ENCODE peak calls at places on chromosomes 3 and 15, in ten cellular contexts. One of them, this sample, is unnamed.

GRCh38 chr3:72011495-72011894 is 226.5 kb upstream of the PROK2 start:
- DNase-seq in activated CD4-positive, alpha-beta T cell treated with anti-CD3 and anti-CD28 coated beads for 24 hours: no peak
- DNase-seq in mucosa of descending colon: no peak
- DNase-seq in HS-5: no peak
- DNase-seq in activated T-helper 1 cell treated with Interleukin-2 at 50 U/mL for 16 hours: no peak
- DNase-seq in nucleus accumbens: no peak
- DNase-seq in hypothalamus: no peak
- DNase-seq in T-helper 1 cell: no peak
- DNase-seq in uterus: no peak
- DNase-seq in foreskin fibroblast: peak; percentile 68
- DNase-seq in this sample: no peak

GRCh38 chr15:39497759-39498565 is 82.9 kb upstream of the THBS1 start:
- DNase-seq in activated CD4-positive, alpha-beta T cell treated with anti-CD3 and anti-CD28 coated beads for 24 hours: no peak
- DNase-seq in mucosa of descending colon: no peak
- DNase-seq in HS-5: no peak
- DNase-seq in activated T-helper 1 cell treated with Interleukin-2 at 50 U/mL for 16 hours: no peak
- DNase-seq in nucleus accumbens: no peak
- DNase-seq in hypothalamus: no peak
- DNase-seq in T-helper 1 cell: no peak
- DNase-seq in uterus: no peak
- DNase-seq in foreskin fibroblast: peak; percentile 42
- DNase-seq in this sample: no peak

GRCh38 chr3:171842864-171843511 is at the start of gene TMEM212:
- DNase-seq in activated CD4-positive, alpha-beta T cell treated with anti-CD3 and anti-CD28 coated beads for 24 hours: no peak
- DNase-seq in mucosa of descending colon: no peak
- DNase-seq in HS-5: no peak
- DNase-seq in activated T-helper 1 cell treated with Interleukin-2 at 50 U/mL for 16 hours: no peak
- DNase-seq in nucleus accumbens: no peak
- DNase-seq in hypothalamus: no peak
- DNase-seq in T-helper 1 cell: no peak
- DNase-seq in uterus: no peak
- DNase-seq in foreskin fibroblast: no peak
- DNase-seq in this sample: no peak

GRCh38 chr15:66498501-66499386 is 1.2 kb upstream of the SNAPC5 start:
- DNase-seq in activated CD4-positive, alpha-beta T cell treated with anti-CD3 and anti-CD28 coated beads for 24 hours: no peak
- DNase-seq in mucosa of descending colon: no peak
- DNase-seq in HS-5: no peak
- DNase-seq in activated T-helper 1 cell treated with Interleukin-2 at 50 U/mL for 16 hours: no peak
- DNase-seq in nucleus accumbens: no peak
- DNase-seq in hypothalamus: no peak
- DNase-seq in T-helper 1 cell: no peak
- DNase-seq in uterus: no peak
- DNase-seq in foreskin fibroblast: peak; percentile 32
- DNase-seq in this sample: no peak

GRCh38 chr3:101635954-101636798 is 40.8 kb downstream of the ZBTB11 start:
- DNase-seq in activated CD4-positive, alpha-beta T cell treated with anti-CD3 and anti-CD28 coated beads for 24 hours: peak; percentile 57
- DNase-seq in mucosa of descending colon: no peak
- DNase-seq in HS-5: no peak
- DNase-seq in activated T-helper 1 cell treated with Interleukin-2 at 50 U/mL for 16 hours: peak; percentile 26
- DNase-seq in nucleus accumbens: peak; percentile 34
- DNase-seq in hypothalamus: no peak
- DNase-seq in T-helper 1 cell: peak; percentile 48
- DNase-seq in uterus: peak; percentile 39
- DNase-seq in foreskin fibroblast: peak; percentile 12
- DNase-seq in this sample: peak; percentile 52

GRCh38 chr3:156772588-156773206 is 53.5 kb upstream of the LEKR1 start:
- DNase-seq in activated CD4-positive, alpha-beta T cell treated with anti-CD3 and anti-CD28 coated beads for 24 hours: no peak
- DNase-seq in mucosa of descending colon: no peak
- DNase-seq in HS-5: no peak
- DNase-seq in activated T-helper 1 cell treated with Interleukin-2 at 50 U/mL for 16 hours: no peak
- DNase-seq in nucleus accumbens: no peak
- DNase-seq in hypothalamus: no peak
- DNase-seq in T-helper 1 cell: no peak
- DNase-seq in uterus: no peak
- DNase-seq in foreskin fibroblast: no peak
- DNase-seq in this sample: no peak

GRCh38 chr3:46946856-46947544 is 29.5 kb downstream of the CCDC12 start:
- DNase-seq in activated CD4-positive, alpha-beta T cell treated with anti-CD3 and anti-CD28 coated beads for 24 hours: no peak
- DNase-seq in mucosa of descending colon: peak; percentile 84
- DNase-seq in HS-5: no peak
- DNase-seq in activated T-helper 1 cell treated with Interleukin-2 at 50 U/mL for 16 hours: peak; percentile 73
- DNase-seq in nucleus accumbens: no peak
- DNase-seq in hypothalamus: no peak
- DNase-seq in T-helper 1 cell: peak; percentile 76
- DNase-seq in uterus: no peak
- DNase-seq in foreskin fibroblast: peak; percentile 30
- DNase-seq in this sample: peak; percentile 80

GRCh38 chr3:36149447-36149865 is 230.8 kb upstream of the STAC start:
- DNase-seq in activated CD4-positive, alpha-beta T cell treated with anti-CD3 and anti-CD28 coated beads for 24 hours: no peak
- DNase-seq in mucosa of descending colon: no peak
- DNase-seq in HS-5: no peak
- DNase-seq in activated T-helper 1 cell treated with Interleukin-2 at 50 U/mL for 16 hours: no peak
- DNase-seq in nucleus accumbens: no peak
- DNase-seq in hypothalamus: no peak
- DNase-seq in T-helper 1 cell: no peak
- DNase-seq in uterus: no peak
- DNase-seq in foreskin fibroblast: no peak
- DNase-seq in this sample: no peak

GRCh38 chr3:53046171-53047170 is 598 bp upstream of the SFMBT1 start:
- DNase-seq in activated CD4-positive, alpha-beta T cell treated with anti-CD3 and anti-CD28 coated beads for 24 hours: peak; percentile 32
- DNase-seq in mucosa of descending colon: peak; percentile 85
- DNase-seq in HS-5: peak; percentile 14
- DNase-seq in activated T-helper 1 cell treated with Interleukin-2 at 50 U/mL for 16 hours: peak; percentile 57
- DNase-seq in nucleus accumbens: peak; percentile 56
- DNase-seq in hypothalamus: peak; percentile 12
- DNase-seq in T-helper 1 cell: peak; percentile 54
- DNase-seq in uterus: peak; percentile 40
- DNase-seq in foreskin fibroblast: no peak
- DNase-seq in this sample: peak; percentile 58

GRCh38 chr15:62578960-62579359 is 413.9 kb upstream of the C2CD4B start:
- DNase-seq in activated CD4-positive, alpha-beta T cell treated with anti-CD3 and anti-CD28 coated beads for 24 hours: no peak
- DNase-seq in mucosa of descending colon: no peak
- DNase-seq in HS-5: no peak
- DNase-seq in activated T-helper 1 cell treated with Interleukin-2 at 50 U/mL for 16 hours: no peak
- DNase-seq in nucleus accumbens: no peak
- DNase-seq in hypothalamus: no peak
- DNase-seq in T-helper 1 cell: no peak
- DNase-seq in uterus: no peak
- DNase-seq in foreskin fibroblast: no peak
- DNase-seq in this sample: no peak

GRCh38 chr3:139534444-139534812 is 5.1 kb downstream of the RBP1 start:
- DNase-seq in activated CD4-positive, alpha-beta T cell treated with anti-CD3 and anti-CD28 coated beads for 24 hours: no peak
- DNase-seq in mucosa of descending colon: no peak
- DNase-seq in HS-5: peak; percentile 65
- DNase-seq in activated T-helper 1 cell treated with Interleukin-2 at 50 U/mL for 16 hours: no peak
- DNase-seq in nucleus accumbens: no peak
- DNase-seq in hypothalamus: no peak
- DNase-seq in T-helper 1 cell: no peak
- DNase-seq in uterus: peak; percentile 61
- DNase-seq in foreskin fibroblast: peak; percentile 18
- DNase-seq in this sample: no peak

GRCh38 chr3:140342668-140343067 is 335.2 kb upstream of the TRIM42 start:
- DNase-seq in activated CD4-positive, alpha-beta T cell treated with anti-CD3 and anti-CD28 coated beads for 24 hours: no peak
- DNase-seq in mucosa of descending colon: no peak
- DNase-seq in HS-5: no peak
- DNase-seq in activated T-helper 1 cell treated with Interleukin-2 at 50 U/mL for 16 hours: no peak
- DNase-seq in nucleus accumbens: no peak
- DNase-seq in hypothalamus: no peak
- DNase-seq in T-helper 1 cell: no peak
- DNase-seq in uterus: no peak
- DNase-seq in foreskin fibroblast: no peak
- DNase-seq in this sample: no peak

GRCh38 chr3:5644773-5645172 is 457.3 kb downstream of the EDEM1 start:
- DNase-seq in activated CD4-positive, alpha-beta T cell treated with anti-CD3 and anti-CD28 coated beads for 24 hours: no peak
- DNase-seq in mucosa of descending colon: no peak
- DNase-seq in HS-5: no peak
- DNase-seq in activated T-helper 1 cell treated with Interleukin-2 at 50 U/mL for 16 hours: no peak
- DNase-seq in nucleus accumbens: no peak
- DNase-seq in hypothalamus: no peak
- DNase-seq in T-helper 1 cell: no peak
- DNase-seq in uterus: no peak
- DNase-seq in foreskin fibroblast: no peak
- DNase-seq in this sample: no peak

GRCh38 chr15:42194502-42194901 is 13.6 kb downstream of the VPS39 start:
- DNase-seq in activated CD4-positive, alpha-beta T cell treated with anti-CD3 and anti-CD28 coated beads for 24 hours: no peak
- DNase-seq in mucosa of descending colon: no peak
- DNase-seq in HS-5: no peak
- DNase-seq in activated T-helper 1 cell treated with Interleukin-2 at 50 U/mL for 16 hours: no peak
- DNase-seq in nucleus accumbens: no peak
- DNase-seq in hypothalamus: no peak
- DNase-seq in T-helper 1 cell: no peak
- DNase-seq in uterus: no peak
- DNase-seq in foreskin fibroblast: peak; percentile 76
- DNase-seq in this sample: no peak

GRCh38 chr3:67863869-67864268 is 209.5 kb upstream of the SUCLG2 start:
- DNase-seq in activated CD4-positive, alpha-beta T cell treated with anti-CD3 and anti-CD28 coated beads for 24 hours: no peak
- DNase-seq in mucosa of descending colon: no peak
- DNase-seq in HS-5: no peak
- DNase-seq in activated T-helper 1 cell treated with Interleukin-2 at 50 U/mL for 16 hours: no peak
- DNase-seq in nucleus accumbens: no peak
- DNase-seq in hypothalamus: no peak
- DNase-seq in T-helper 1 cell: no peak
- DNase-seq in uterus: no peak
- DNase-seq in foreskin fibroblast: no peak
- DNase-seq in this sample: no peak

GRCh38 chr3:94159062-94159726 is 96.3 kb downstream of the NSUN3 start:
- DNase-seq in activated CD4-positive, alpha-beta T cell treated with anti-CD3 and anti-CD28 coated beads for 24 hours: no peak
- DNase-seq in mucosa of descending colon: no peak
- DNase-seq in HS-5: no peak
- DNase-seq in activated T-helper 1 cell treated with Interleukin-2 at 50 U/mL for 16 hours: no peak
- DNase-seq in nucleus accumbens: no peak
- DNase-seq in hypothalamus: no peak
- DNase-seq in T-helper 1 cell: no peak
- DNase-seq in uterus: no peak
- DNase-seq in foreskin fibroblast: no peak
- DNase-seq in this sample: no peak

GRCh38 chr3:159751754-159752153 is 236.9 kb upstream of the IL12A start:
- DNase-seq in activated CD4-positive, alpha-beta T cell treated with anti-CD3 and anti-CD28 coated beads for 24 hours: no peak
- DNase-seq in mucosa of descending colon: no peak
- DNase-seq in HS-5: no peak
- DNase-seq in activated T-helper 1 cell treated with Interleukin-2 at 50 U/mL for 16 hours: no peak
- DNase-seq in nucleus accumbens: no peak
- DNase-seq in hypothalamus: no peak
- DNase-seq in T-helper 1 cell: no peak
- DNase-seq in uterus: no peak
- DNase-seq in foreskin fibroblast: no peak
- DNase-seq in this sample: no peak

GRCh38 chr3:127720161-127720823 is 47.5 kb downstream of the ABTB1 start:
- DNase-seq in activated CD4-positive, alpha-beta T cell treated with anti-CD3 and anti-CD28 coated beads for 24 hours: no peak
- DNase-seq in mucosa of descending colon: no peak
- DNase-seq in HS-5: no peak
- DNase-seq in activated T-helper 1 cell treated with Interleukin-2 at 50 U/mL for 16 hours: no peak
- DNase-seq in nucleus accumbens: no peak
- DNase-seq in hypothalamus: no peak
- DNase-seq in T-helper 1 cell: no peak
- DNase-seq in uterus: no peak
- DNase-seq in foreskin fibroblast: no peak
- DNase-seq in this sample: no peak

GRCh38 chr15:62099171-62099601 is 32.4 kb downstream of the C2CD4A start:
- DNase-seq in activated CD4-positive, alpha-beta T cell treated with anti-CD3 and anti-CD28 coated beads for 24 hours: no peak
- DNase-seq in mucosa of descending colon: no peak
- DNase-seq in HS-5: peak; percentile 66
- DNase-seq in activated T-helper 1 cell treated with Interleukin-2 at 50 U/mL for 16 hours: no peak
- DNase-seq in nucleus accumbens: no peak
- DNase-seq in hypothalamus: no peak
- DNase-seq in T-helper 1 cell: no peak
- DNase-seq in uterus: no peak
- DNase-seq in foreskin fibroblast: peak; percentile 54
- DNase-seq in this sample: no peak

GRCh38 chr3:32557640-32558352 is 12.9 kb downstream of the DYNC1LI1 start:
- DNase-seq in activated CD4-positive, alpha-beta T cell treated with anti-CD3 and anti-CD28 coated beads for 24 hours: no peak
- DNase-seq in mucosa of descending colon: no peak
- DNase-seq in HS-5: no peak
- DNase-seq in activated T-helper 1 cell treated with Interleukin-2 at 50 U/mL for 16 hours: no peak
- DNase-seq in nucleus accumbens: no peak
- DNase-seq in hypothalamus: no peak
- DNase-seq in T-helper 1 cell: no peak
- DNase-seq in uterus: no peak
- DNase-seq in foreskin fibroblast: no peak
- DNase-seq in this sample: no peak

GRCh38 chr3:144590854-144591253 is 619.2 kb downstream of the DIPK2A start:
- DNase-seq in activated CD4-positive, alpha-beta T cell treated with anti-CD3 and anti-CD28 coated beads for 24 hours: no peak
- DNase-seq in mucosa of descending colon: no peak
- DNase-seq in HS-5: peak; percentile 76
- DNase-seq in activated T-helper 1 cell treated with Interleukin-2 at 50 U/mL for 16 hours: no peak
- DNase-seq in nucleus accumbens: no peak
- DNase-seq in hypothalamus: no peak
- DNase-seq in T-helper 1 cell: no peak
- DNase-seq in uterus: no peak
- DNase-seq in foreskin fibroblast: peak; percentile 77
- DNase-seq in this sample: no peak

GRCh38 chr3:142850395-142851023 is 38.4 kb downstream of the PCOLCE2 start:
- DNase-seq in activated CD4-positive, alpha-beta T cell treated with anti-CD3 and anti-CD28 coated beads for 24 hours: no peak
- DNase-seq in mucosa of descending colon: no peak
- DNase-seq in HS-5: peak; percentile 86
- DNase-seq in activated T-helper 1 cell treated with Interleukin-2 at 50 U/mL for 16 hours: no peak
- DNase-seq in nucleus accumbens: no peak
- DNase-seq in hypothalamus: no peak
- DNase-seq in T-helper 1 cell: no peak
- DNase-seq in uterus: no peak
- DNase-seq in foreskin fibroblast: peak; percentile 92
- DNase-seq in this sample: no peak

GRCh38 chr3:139518926-139519842 is 20.4 kb downstream of the RBP1 start:
- DNase-seq in activated CD4-positive, alpha-beta T cell treated with anti-CD3 and anti-CD28 coated beads for 24 hours: no peak
- DNase-seq in mucosa of descending colon: no peak
- DNase-seq in HS-5: no peak
- DNase-seq in activated T-helper 1 cell treated with Interleukin-2 at 50 U/mL for 16 hours: no peak
- DNase-seq in nucleus accumbens: no peak
- DNase-seq in hypothalamus: no peak
- DNase-seq in T-helper 1 cell: no peak
- DNase-seq in uterus: no peak
- DNase-seq in foreskin fibroblast: no peak
- DNase-seq in this sample: no peak

GRCh38 chr3:164641071-164641470 is 437.2 kb downstream of the SI start:
- DNase-seq in activated CD4-positive, alpha-beta T cell treated with anti-CD3 and anti-CD28 coated beads for 24 hours: no peak
- DNase-seq in mucosa of descending colon: no peak
- DNase-seq in HS-5: peak; percentile 36
- DNase-seq in activated T-helper 1 cell treated with Interleukin-2 at 50 U/mL for 16 hours: no peak
- DNase-seq in nucleus accumbens: no peak
- DNase-seq in hypothalamus: no peak
- DNase-seq in T-helper 1 cell: no peak
- DNase-seq in uterus: no peak
- DNase-seq in foreskin fibroblast: no peak
- DNase-seq in this sample: no peak

GRCh38 chr3:187967982-187968381 is 186.0 kb upstream of the LPP start:
- DNase-seq in activated CD4-positive, alpha-beta T cell treated with anti-CD3 and anti-CD28 coated beads for 24 hours: no peak
- DNase-seq in mucosa of descending colon: no peak
- DNase-seq in HS-5: no peak
- DNase-seq in activated T-helper 1 cell treated with Interleukin-2 at 50 U/mL for 16 hours: no peak
- DNase-seq in nucleus accumbens: no peak
- DNase-seq in hypothalamus: no peak
- DNase-seq in T-helper 1 cell: no peak
- DNase-seq in uterus: no peak
- DNase-seq in foreskin fibroblast: peak; percentile 52
- DNase-seq in this sample: no peak

GRCh38 chr15:70195171-70195807 is 97.6 kb upstream of the TLE3 start:
- DNase-seq in activated CD4-positive, alpha-beta T cell treated with anti-CD3 and anti-CD28 coated beads for 24 hours: no peak
- DNase-seq in mucosa of descending colon: no peak
- DNase-seq in HS-5: no peak
- DNase-seq in activated T-helper 1 cell treated with Interleukin-2 at 50 U/mL for 16 hours: no peak
- DNase-seq in nucleus accumbens: no peak
- DNase-seq in hypothalamus: no peak
- DNase-seq in T-helper 1 cell: no peak
- DNase-seq in uterus: no peak
- DNase-seq in foreskin fibroblast: no peak
- DNase-seq in this sample: no peak

GRCh38 chr3:152650177-152650576 is 184.8 kb upstream of the P2RY1 start:
- DNase-seq in activated CD4-positive, alpha-beta T cell treated with anti-CD3 and anti-CD28 coated beads for 24 hours: no peak
- DNase-seq in mucosa of descending colon: no peak
- DNase-seq in HS-5: no peak
- DNase-seq in activated T-helper 1 cell treated with Interleukin-2 at 50 U/mL for 16 hours: no peak
- DNase-seq in nucleus accumbens: peak; percentile 71
- DNase-seq in hypothalamus: no peak
- DNase-seq in T-helper 1 cell: no peak
- DNase-seq in uterus: no peak
- DNase-seq in foreskin fibroblast: peak; percentile 6
- DNase-seq in this sample: no peak